ENCODE peak calls at places on chromosomes 16 and 17, in five cellular contexts. M, U, Y, S and V are unnamed samples.

GRCh38 chr16:57808589-57808988 is 6.3 kb upstream of the KIFC3 start:
- DNase-seq in M (no peak), U (no peak), Y (no peak), S (no peak), V (no peak)

GRCh38 chr16:75208242-75208825 is 1.4 kb upstream of the CTRB2 start:
- DNase-seq in M (no peak), U (no peak), Y (no peak), S (no peak), V (peak)

GRCh38 chr17:29019475-29020181 is 13.8 kb upstream of the SEZ6 start:
- DNase-seq in M (no peak), U (no peak), Y (peak), S (no peak), V (no peak)

GRCh38 chr17:48543854-48544355 is 1.0 kb downstream of the HOXB2 start:
- DNase-seq in M (no peak), U (no peak), Y (no peak), S (no peak), V (no peak)

GRCh38 chr16:24246911-24247607 is 9.1 kb upstream of the CACNG3 start:
- DNase-seq in M (no peak), U (no peak), Y (no peak), S (no peak), V (peak)

GRCh38 chr17:45833826-45834439 is 10.7 kb upstream of the SPPL2C start:
- DNase-seq in M (no peak), U (no peak), Y (no peak), S (no peak), V (no peak)

GRCh38 chr16:52499061-52499460 is 47.9 kb downstream of the TOX3 start:
- DNase-seq in M (no peak), U (no peak), Y (no peak), S (no peak), V (no peak)

GRCh38 chr17:9227819-9228407 is 206.6 kb downstream of the NTN1 start:
- DNase-seq in M (no peak), U (no peak), Y (no peak), S (no peak), V (no peak)

GRCh38 chr17:75152971-75153853 is 1.1 kb downstream of the JPT1 start:
- DNase-seq in M (no peak), U (peak), Y (peak), S (no peak), V (no peak)

GRCh38 chr16:49516382-49517036 is 142.9 kb downstream of the C16orf78 start:
- DNase-seq in M (no peak), U (no peak), Y (no peak), S (no peak), V (peak)

GRCh38 chr16:47058295-47059086 is 85.0 kb upstream of the DNAJA2 start:
- DNase-seq in M (no peak), U (no peak), Y (no peak), S (no peak), V (no peak)

GRCh38 chr17:46191332-46192210 is 1.7 kb downstream of the KANSL1 start:
- DNase-seq in M (peak), U (no peak), Y (peak), S (no peak), V (no peak)

GRCh38 chr17:29559640-29560039 is 7.2 kb downstream of the ABHD15 start:
- DNase-seq in M (no peak), U (no peak), Y (no peak), S (no peak), V (no peak)

GRCh38 chr17:74210191-74211140 is 2.9 kb upstream of the TTYH2 start:
- DNase-seq in M (peak), U (peak), Y (peak), S (no peak), V (peak)

GRCh38 chr16:17474572-17474971 is 3.8 kb upstream of the XYLT1 start:
- DNase-seq in M (no peak), U (no peak), Y (no peak), S (no peak), V (no peak)

GRCh38 chr17:62859146-62859545 is 51.0 kb upstream of the MARCHF10 start:
- DNase-seq in M (no peak), U (peak), Y (no peak), S (no peak), V (no peak)

GRCh38 chr16:983044-984030 is 1.8 kb downstream of the SOX8 start:
- DNase-seq in M (no peak), U (no peak), Y (no peak), S (no peak), V (no peak)

GRCh38 chr17:63675607-63676539 is 24.1 kb downstream of the LIMD2 start:
- DNase-seq in M (no peak), U (peak), Y (no peak), S (no peak), V (peak)

GRCh38 chr17:4998027-4998665 is 396 bp downstream of the KIF1C start:
- DNase-seq in M (peak), U (no peak), Y (peak), S (no peak), V (peak)

GRCh38 chr16:2511128-2511785 is 2.5 kb upstream of the ATP6V0C start:
- DNase-seq in M (no peak), U (peak), Y (peak), S (no peak), V (no peak)

GRCh38 chr17:80558046-80558445 is 13.4 kb downstream of the RPTOR start:
- DNase-seq in M (no peak), U (no peak), Y (no peak), S (no peak), V (no peak)

GRCh38 chr16:30065943-30066881 is 652 bp downstream of the ALDOA start:
- DNase-seq in M (no peak), U (peak), Y (no peak), S (no peak), V (peak)

GRCh38 chr17:82490512-82491195 is 28.9 kb upstream of the FOXK2 start:
- DNase-seq in M (no peak), U (no peak), Y (no peak), S (no peak), V (no peak)

GRCh38 chr17:81143717-81144422 is 21.4 kb upstream of the PVALEF start:
- DNase-seq in M (no peak), U (no peak), Y (no peak), S (no peak), V (no peak)

GRCh38 chr17:43814714-43815113 is 18.2 kb downstream of the MPP3 start:
- DNase-seq in M (no peak), U (peak), Y (no peak), S (no peak), V (no peak)

GRCh38 chr17:43817826-43818225 is 15.1 kb downstream of the MPP3 start:
- DNase-seq in M (no peak), U (no peak), Y (no peak), S (no peak), V (no peak)

GRCh38 chr17:43814026-43814425 is 18.9 kb downstream of the MPP3 start:
- DNase-seq in M (no peak), U (no peak), Y (peak), S (no peak), V (no peak)

GRCh38 chr17:43818966-43819365 is 14.0 kb downstream of the MPP3 start:
- DNase-seq in M (no peak), U (no peak), Y (no peak), S (no peak), V (no peak)

DNA sequence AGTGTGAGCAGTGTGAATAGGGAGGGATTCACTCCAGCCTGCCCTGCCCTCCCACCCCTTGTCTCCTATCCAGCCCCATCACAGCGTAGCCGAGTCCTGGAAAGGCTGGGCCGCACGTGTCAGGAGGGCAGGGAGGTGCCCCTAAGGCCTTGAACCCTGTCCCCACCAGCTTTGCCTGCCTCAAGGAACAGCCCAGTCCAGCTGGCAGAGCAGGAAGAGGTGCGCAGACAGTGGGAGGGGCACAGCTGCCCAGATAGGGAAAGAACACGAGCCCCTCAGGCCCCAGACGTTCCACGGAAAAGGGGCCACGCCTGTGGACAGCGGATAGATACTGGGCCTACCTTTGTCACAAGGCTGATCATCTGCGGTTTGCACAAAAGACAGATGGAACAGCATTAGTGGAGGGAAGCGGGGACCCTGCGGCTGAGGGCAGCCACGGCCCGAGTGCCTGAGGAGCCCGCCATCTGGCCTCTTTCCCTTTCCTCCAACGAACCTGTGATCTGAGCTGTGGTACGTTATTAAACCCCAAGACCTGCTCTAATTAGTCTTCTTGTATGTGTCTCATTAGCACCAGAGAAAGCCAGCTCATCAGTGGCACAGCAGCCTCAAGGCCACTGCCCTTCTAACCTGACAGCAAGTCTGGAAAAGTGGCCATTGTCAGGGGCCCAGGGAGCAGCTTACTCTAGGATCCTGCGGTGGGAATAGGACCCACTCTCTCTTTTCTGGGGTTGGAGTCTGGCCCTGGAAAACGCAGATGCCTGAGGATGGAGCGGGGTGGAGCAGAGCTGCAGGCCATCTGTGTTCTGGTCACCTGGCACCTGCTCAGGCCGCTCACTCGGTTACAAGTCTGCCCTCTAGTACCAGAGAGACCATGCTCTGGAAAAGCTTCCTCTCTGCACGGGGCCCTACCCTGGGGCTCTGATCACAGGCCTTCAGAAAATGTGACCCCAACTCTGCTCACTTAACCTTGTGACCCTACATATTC is 16.3 kb downstream of the MPP3 start:
- DNase-seq in M (no peak), U (no peak), Y (no peak), S (no peak), V (no peak)
- H4K91ac ChIP-seq in M (no peak), U (no peak), Y (no peak), S (no peak), V (no peak)

DNA sequence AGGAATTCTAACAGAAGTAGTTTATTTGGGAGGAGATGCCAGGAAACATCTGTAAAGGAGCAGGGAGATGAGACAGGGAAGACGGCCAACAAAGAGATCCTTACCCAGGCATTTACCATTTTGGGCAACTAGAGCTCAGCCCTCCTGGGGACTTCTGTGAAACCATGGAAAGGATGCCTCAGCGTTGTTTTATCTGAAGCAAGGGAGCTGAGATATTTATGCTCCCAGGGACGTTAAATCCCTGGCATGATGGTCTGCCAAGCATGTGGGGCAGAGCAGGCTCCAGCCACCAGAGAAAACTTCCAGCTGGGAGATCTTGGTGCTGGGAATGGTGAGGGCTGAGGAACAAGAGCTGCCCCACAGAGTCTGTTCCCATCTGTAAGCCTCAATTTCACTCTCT is 114.8 kb upstream of the FOXF1 start:
- DNase-seq in M (no peak), U (no peak), Y (no peak), S (no peak), V (no peak)
- H4K8ac ChIP-seq in M (no peak), U (peak), Y (no peak), S (no peak), V (no peak)

GRCh38 chr17:61007980-61008379 is 330.3 kb downstream of the BCAS3 start:
- DNase-seq in M (no peak), U (no peak), Y (peak), S (no peak), V (peak)
- H4K91ac ChIP-seq in M (no peak), U (no peak), Y (no peak), S (no peak), V (no peak)

GRCh38 chr17:36934759-36935630 is 2.3 kb upstream of the LHX1 start:
- DNase-seq in M (no peak), U (no peak), Y (peak), S (no peak), V (peak)
- H4K8ac ChIP-seq in M (no peak), U (no peak), Y (no peak), S (no peak), V (no peak)

DNA sequence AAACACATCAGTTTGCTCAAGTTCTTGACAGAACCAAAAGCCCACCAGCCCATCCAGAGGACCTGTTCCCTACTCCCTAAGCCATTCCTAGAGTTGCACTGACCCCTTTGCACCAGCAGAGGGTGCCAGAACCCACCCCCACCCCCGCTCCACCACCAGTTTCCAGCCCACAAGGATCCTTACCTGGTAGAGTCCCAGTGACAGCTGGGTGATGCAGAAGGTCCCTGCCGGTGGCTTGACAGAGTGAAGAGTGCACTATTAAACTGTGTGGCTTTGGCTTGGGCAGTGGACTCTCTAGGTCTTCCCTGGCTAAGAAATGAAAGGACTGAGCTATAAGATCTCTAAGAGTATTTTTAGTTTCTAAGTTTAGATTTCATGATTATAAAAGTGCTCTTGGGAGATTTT is 73.3 kb upstream of the MTMR4 start:
- DNase-seq in M (peak), U (peak), Y (peak), S (peak), V (peak)
- H4K91ac ChIP-seq in M (no peak), U (no peak), Y (no peak), S (no peak), V (no peak)

GRCh38 chr16:82899731-82900454 is 273.1 kb downstream of the CDH13 start:
- DNase-seq in M (no peak), U (no peak), Y (no peak), S (no peak), V (no peak)
- H4K8ac ChIP-seq in M (no peak), U (no peak), Y (no peak), S (no peak), V (no peak)

DNA sequence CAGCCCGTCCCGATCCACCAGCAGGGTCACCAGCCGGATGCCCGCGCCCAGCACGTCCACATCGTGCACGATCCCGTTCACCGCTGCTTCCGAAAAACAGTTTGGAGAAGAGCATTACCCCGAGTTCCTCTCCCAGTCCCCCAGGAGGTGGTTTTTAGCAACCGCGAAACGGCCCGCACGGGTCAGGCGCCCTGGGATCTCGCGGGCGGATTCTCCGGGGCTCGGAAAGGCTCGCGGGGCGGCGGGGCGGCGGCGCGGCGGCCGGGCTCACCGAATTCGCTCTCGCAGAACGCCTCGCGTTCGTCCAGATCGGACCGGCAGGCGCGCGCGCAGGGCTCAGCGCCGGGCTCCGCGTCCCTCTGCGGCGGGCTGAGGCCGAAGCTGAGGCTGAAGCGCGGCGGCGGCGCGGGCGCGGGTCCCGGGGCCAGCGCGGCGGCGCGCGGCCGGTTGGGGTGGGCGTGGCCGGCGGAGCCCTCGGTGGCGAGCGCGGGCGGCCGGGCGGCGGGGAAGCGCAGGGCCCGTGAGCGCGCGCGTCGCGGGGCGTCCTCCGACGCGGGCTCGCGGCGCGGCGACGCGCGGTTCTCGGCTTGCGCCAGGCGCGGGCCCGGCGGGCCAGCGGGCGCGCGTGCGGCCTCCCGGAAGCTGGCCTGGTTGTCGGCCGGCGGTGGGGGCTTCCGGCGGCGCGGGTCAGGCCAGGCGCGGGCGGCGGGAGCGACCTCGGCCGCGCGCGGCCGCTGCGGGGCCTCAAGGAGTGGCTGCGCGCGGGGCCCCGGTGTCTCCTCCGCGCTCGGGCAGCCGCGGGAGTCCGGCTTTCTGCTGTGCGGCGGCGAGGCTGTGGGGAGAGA is 2.9 kb downstream of the C17orf58 start:
- DNase-seq in M (peak), U (peak), Y (peak), S (no peak), V (peak)
- H4K91ac ChIP-seq in M (no peak), U (peak), Y (no peak), S (peak), V (peak)

DNA sequence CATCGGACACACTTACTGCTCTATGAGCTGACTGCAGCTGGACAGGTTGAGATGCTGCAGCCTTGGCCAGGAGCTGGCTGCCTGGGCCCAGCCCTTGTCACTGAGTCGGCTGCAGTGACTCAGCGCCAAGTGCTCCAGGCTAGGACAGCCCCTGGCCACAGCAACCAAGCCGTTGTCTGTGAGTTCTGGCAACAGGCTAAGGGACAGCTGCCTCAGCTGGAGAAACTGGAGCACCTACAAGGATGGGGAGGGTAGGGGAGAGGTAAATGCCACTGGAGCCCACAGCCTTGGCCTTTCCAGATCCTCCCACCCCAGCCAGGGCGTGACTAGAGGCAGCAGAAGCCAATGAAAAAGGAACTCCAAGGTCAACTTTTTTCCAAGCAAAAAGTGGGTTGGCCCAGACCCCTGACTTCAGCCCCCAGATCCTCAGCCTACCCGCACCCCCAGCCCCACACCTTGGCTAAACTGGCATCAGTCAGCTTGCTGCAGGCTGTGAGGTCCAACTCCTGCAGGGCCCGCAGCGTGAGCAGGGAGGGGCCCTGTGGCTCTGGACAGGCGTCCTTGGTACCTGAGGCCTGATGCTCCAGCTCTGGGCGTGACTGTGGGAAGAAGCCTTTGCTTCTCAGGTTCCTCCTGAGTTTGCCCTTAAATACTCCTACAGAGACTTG is 9.1 kb downstream of the ELMO3 start:
- DNase-seq in M (no peak), U (peak), Y (no peak), S (no peak), V (peak)
- H4K8ac ChIP-seq in M (no peak), U (no peak), Y (no peak), S (no peak), V (no peak)

GRCh38 chr16:4139968-4140367 is 23.7 kb upstream of the ADCY9 start:
- DNase-seq in M (no peak), U (no peak), Y (no peak), S (no peak), V (no peak)

GRCh38 chr16:4138735-4139134 is 22.5 kb upstream of the ADCY9 start:
- DNase-seq in M (no peak), U (no peak), Y (no peak), S (no peak), V (no peak)

GRCh38 chr16:4140652-4141051 is 24.4 kb upstream of the ADCY9 start:
- DNase-seq in M (no peak), U (peak), Y (no peak), S (no peak), V (no peak)

GRCh38 chr16:4142268-4142667 is 26.0 kb upstream of the ADCY9 start:
- DNase-seq in M (no peak), U (no peak), Y (no peak), S (no peak), V (no peak)

GRCh38 chr16:4141604-4142003 is 25.4 kb upstream of the ADCY9 start:
- DNase-seq in M (no peak), U (no peak), Y (no peak), S (no peak), V (no peak)
- H4K91ac ChIP-seq in M (no peak), U (no peak), Y (no peak), S (no peak), V (peak)